ENCODE peak calls at places on chromosome 14, in nine cellular contexts. One of them, this sample, is unnamed.

GRCh38 chr14:104384776-104385071 is 194.8 kb upstream of the C14orf180 start:
- DNase-seq in neural progenitor cell: no peak
- DNase-seq in IMR-90: no peak
- DNase-seq in MM.1S: no peak
- DNase-seq in astrocyte: no peak
- DNase-seq in trophoblast cell: no peak
- DNase-seq in H1: no peak
- DNase-seq in neuronal stem cell: no peak
- DNase-seq in DND-41: no peak
- DNase-seq in this sample: no peak

GRCh38 chr14:32047791-32048190 is 29.3 kb upstream of the ARHGAP5 start:
- DNase-seq in IMR-90: no peak
- DNase-seq in neural progenitor cell: no peak
- DNase-seq in trophoblast cell: no peak
- DNase-seq in MM.1S: no peak
- DNase-seq in astrocyte: peak; percentile 58
- DNase-seq in DND-41: no peak
- DNase-seq in neuronal stem cell: no peak
- DNase-seq in H1: no peak
- DNase-seq in this sample: peak; percentile 64

GRCh38 chr14:53626771-53627170 is 329.9 kb downstream of the BMP4 start:
- DNase-seq in MM.1S: no peak
- DNase-seq in neural progenitor cell: no peak
- DNase-seq in DND-41: no peak
- DNase-seq in trophoblast cell: no peak
- DNase-seq in H1: no peak
- DNase-seq in IMR-90: no peak
- DNase-seq in astrocyte: no peak
- DNase-seq in neuronal stem cell: no peak
- DNase-seq in this sample: no peak

GRCh38 chr14:70317969-70318634 is 41.4 kb downstream of the COX16 start:
- DNase-seq in astrocyte: peak; percentile 38
- DNase-seq in trophoblast cell: peak; percentile 83
- DNase-seq in IMR-90: peak; percentile 61
- DNase-seq in DND-41: no peak
- DNase-seq in neuronal stem cell: peak; percentile 60
- DNase-seq in MM.1S: no peak
- DNase-seq in neural progenitor cell: peak; percentile 84
- DNase-seq in H1: no peak
- DNase-seq in this sample: peak; percentile 67

GRCh38 chr14:99475179-99475578 is 5.5 kb downstream of the SETD3 start:
- DNase-seq in IMR-90: no peak
- DNase-seq in MM.1S: no peak
- DNase-seq in neuronal stem cell: no peak
- DNase-seq in H1: no peak
- DNase-seq in neural progenitor cell: no peak
- DNase-seq in astrocyte: no peak
- DNase-seq in DND-41: no peak
- DNase-seq in trophoblast cell: peak; percentile 75
- DNase-seq in this sample: peak; percentile 16

GRCh38 chr14:71165650-71166049 is 258.4 kb downstream of the PCNX1 start:
- DNase-seq in neuronal stem cell: no peak
- DNase-seq in trophoblast cell: peak; percentile 82
- DNase-seq in MM.1S: no peak
- DNase-seq in H1: no peak
- DNase-seq in DND-41: no peak
- DNase-seq in neural progenitor cell: no peak
- DNase-seq in astrocyte: no peak
- DNase-seq in IMR-90: no peak
- DNase-seq in this sample: peak; percentile 12

GRCh38 chr14:57261604-57262003 is 7.1 kb downstream of the EXOC5 start:
- DNase-seq in DND-41: no peak
- DNase-seq in MM.1S: no peak
- DNase-seq in IMR-90: no peak
- DNase-seq in neuronal stem cell: no peak
- DNase-seq in neural progenitor cell: no peak
- DNase-seq in astrocyte: no peak
- DNase-seq in H1: no peak
- DNase-seq in trophoblast cell: no peak
- DNase-seq in this sample: no peak

GRCh38 chr14:50658203-50658602 is 9.9 kb downstream of the SAV1 start:
- DNase-seq in neural progenitor cell: peak; percentile 33
- DNase-seq in neuronal stem cell: no peak
- DNase-seq in DND-41: no peak
- DNase-seq in astrocyte: peak; percentile 57
- DNase-seq in IMR-90: peak; percentile 72
- DNase-seq in MM.1S: no peak
- DNase-seq in trophoblast cell: peak; percentile 17
- DNase-seq in H1: no peak
- DNase-seq in this sample: peak; percentile 67

GRCh38 chr14:36222337-36222736 is 45.8 kb upstream of the PTCSC3 start:
- DNase-seq in DND-41: no peak
- DNase-seq in H1: no peak
- DNase-seq in trophoblast cell: no peak
- DNase-seq in neural progenitor cell: no peak
- DNase-seq in MM.1S: no peak
- DNase-seq in neuronal stem cell: no peak
- DNase-seq in IMR-90: no peak
- DNase-seq in astrocyte: no peak
- DNase-seq in this sample: no peak

GRCh38 chr14:51654549-51654879 is 2.8 kb downstream of the FRMD6 start:
- DNase-seq in MM.1S: no peak
- DNase-seq in neuronal stem cell: no peak
- DNase-seq in H1: no peak
- DNase-seq in trophoblast cell: no peak
- DNase-seq in astrocyte: no peak
- DNase-seq in IMR-90: no peak
- DNase-seq in DND-41: no peak
- DNase-seq in neural progenitor cell: no peak
- DNase-seq in this sample: no peak

GRCh38 chr14:79295385-79295784 is 915.9 kb downstream of the DIO2 start:
- DNase-seq in MM.1S: no peak
- DNase-seq in DND-41: no peak
- DNase-seq in neural progenitor cell: no peak
- DNase-seq in trophoblast cell: no peak
- DNase-seq in astrocyte: no peak
- DNase-seq in H1: no peak
- DNase-seq in neuronal stem cell: no peak
- DNase-seq in IMR-90: no peak
- DNase-seq in this sample: no peak

GRCh38 chr14:73457935-73458218 is 469 bp downstream of the NUMB start:
- DNase-seq in trophoblast cell: no peak
- DNase-seq in neuronal stem cell: no peak
- DNase-seq in IMR-90: no peak
- DNase-seq in MM.1S: no peak
- DNase-seq in astrocyte: no peak
- DNase-seq in H1: no peak
- DNase-seq in neural progenitor cell: no peak
- DNase-seq in DND-41: no peak
- DNase-seq in this sample: no peak

GRCh38 chr14:80212025-80212402 is 710 bp upstream of the DIO2 start:
- DNase-seq in IMR-90: peak; percentile 67
- DNase-seq in MM.1S: peak; percentile 23
- DNase-seq in DND-41: no peak
- DNase-seq in astrocyte: peak; percentile 90
- DNase-seq in H1: no peak
- DNase-seq in trophoblast cell: peak; percentile 99
- DNase-seq in neural progenitor cell: peak; percentile 40
- DNase-seq in neuronal stem cell: peak; percentile 33
- DNase-seq in this sample: peak; percentile 72

GRCh38 chr14:21267431-21267845 is 1.8 kb downstream of the HNRNPC start:
- DNase-seq in H1: peak; percentile 17
- DNase-seq in IMR-90: no peak
- DNase-seq in MM.1S: peak; percentile 77
- DNase-seq in trophoblast cell: peak; percentile 43
- DNase-seq in neural progenitor cell: no peak
- DNase-seq in astrocyte: no peak
- DNase-seq in neuronal stem cell: no peak
- DNase-seq in DND-41: no peak
- DNase-seq in this sample: no peak

GRCh38 chr14:99659333-99659741 is 14.4 kb downstream of the HHIPL1 start:
- DNase-seq in trophoblast cell: peak; percentile 47
- DNase-seq in DND-41: no peak
- DNase-seq in MM.1S: no peak
- DNase-seq in neural progenitor cell: no peak
- DNase-seq in astrocyte: no peak
- DNase-seq in IMR-90: no peak
- DNase-seq in neuronal stem cell: no peak
- DNase-seq in H1: peak; percentile 68
- DNase-seq in this sample: no peak

GRCh38 chr14:29242755-29243340 is 476.3 kb downstream of the FOXG1 start:
- DNase-seq in IMR-90: peak; percentile 8
- DNase-seq in astrocyte: peak; percentile 69
- DNase-seq in MM.1S: no peak
- DNase-seq in H1: no peak
- DNase-seq in trophoblast cell: no peak
- DNase-seq in neuronal stem cell: no peak
- DNase-seq in neural progenitor cell: no peak
- DNase-seq in DND-41: no peak
- DNase-seq in this sample: peak; percentile 76

GRCh38 chr14:104553166-104554087 is 26.1 kb upstream of the C14orf180 start:
- DNase-seq in IMR-90: no peak
- DNase-seq in MM.1S: no peak
- DNase-seq in neuronal stem cell: no peak
- DNase-seq in trophoblast cell: no peak
- DNase-seq in neural progenitor cell: no peak
- DNase-seq in DND-41: no peak
- DNase-seq in H1: no peak
- DNase-seq in astrocyte: no peak
- DNase-seq in this sample: no peak

GRCh38 chr14:79629891-79630560 is 581.3 kb downstream of the DIO2 start:
- DNase-seq in neural progenitor cell: no peak
- DNase-seq in astrocyte: no peak
- DNase-seq in DND-41: no peak
- DNase-seq in H1: no peak
- DNase-seq in IMR-90: peak; percentile 13
- DNase-seq in MM.1S: no peak
- DNase-seq in neuronal stem cell: no peak
- DNase-seq in trophoblast cell: peak; percentile 89
- DNase-seq in this sample: no peak

GRCh38 chr14:90518075-90518940 is 121.5 kb downstream of the CALM1 start:
- DNase-seq in IMR-90: no peak
- DNase-seq in H1: no peak
- DNase-seq in astrocyte: no peak
- DNase-seq in neural progenitor cell: no peak
- DNase-seq in MM.1S: no peak
- DNase-seq in neuronal stem cell: no peak
- DNase-seq in trophoblast cell: no peak
- DNase-seq in DND-41: no peak
- DNase-seq in this sample: no peak

GRCh38 chr14:70662080-70662479 is 20.4 kb downstream of the TTC9 start:
- DNase-seq in H1: no peak
- DNase-seq in MM.1S: no peak
- DNase-seq in neuronal stem cell: no peak
- DNase-seq in IMR-90: no peak
- DNase-seq in trophoblast cell: peak; percentile 49
- DNase-seq in astrocyte: no peak
- DNase-seq in neural progenitor cell: no peak
- DNase-seq in DND-41: no peak
- DNase-seq in this sample: no peak

GRCh38 chr14:39360316-39360715 is 71.9 kb downstream of the FBXO33 start:
- DNase-seq in MM.1S: no peak
- DNase-seq in DND-41: no peak
- DNase-seq in neuronal stem cell: no peak
- DNase-seq in IMR-90: no peak
- DNase-seq in trophoblast cell: no peak
- DNase-seq in neural progenitor cell: no peak
- DNase-seq in astrocyte: no peak
- DNase-seq in H1: no peak
- DNase-seq in this sample: no peak

GRCh38 chr14:86796221-86797074 is 1196.5 kb downstream of the GALC start:
- DNase-seq in neuronal stem cell: no peak
- DNase-seq in IMR-90: peak; percentile 23
- DNase-seq in DND-41: no peak
- DNase-seq in MM.1S: no peak
- DNase-seq in trophoblast cell: no peak
- DNase-seq in H1: no peak
- DNase-seq in astrocyte: peak; percentile 82
- DNase-seq in neural progenitor cell: no peak
- DNase-seq in this sample: peak; percentile 84

GRCh38 chr14:93015505-93015904 is 92.6 kb downstream of the CHGA start:
- DNase-seq in MM.1S: no peak
- DNase-seq in H1: no peak
- DNase-seq in trophoblast cell: no peak
- DNase-seq in astrocyte: no peak
- DNase-seq in neural progenitor cell: no peak
- DNase-seq in DND-41: no peak
- DNase-seq in IMR-90: no peak
- DNase-seq in neuronal stem cell: no peak
- DNase-seq in this sample: no peak
- H2AFZ ChIP-seq in MM.1S: no peak overlapping the region
- H2AFZ ChIP-seq in H1: no peak overlapping the region
- H2AFZ ChIP-seq in trophoblast cell: no peak overlapping the region
- H2AFZ ChIP-seq in astrocyte: no peak overlapping the region
- H2AFZ ChIP-seq in neural progenitor cell: no peak overlapping the region
- H2AFZ ChIP-seq in DND-41: no peak overlapping the region
- H2AFZ ChIP-seq in IMR-90: no peak overlapping the region
- H2AFZ ChIP-seq in neuronal stem cell: no peak overlapping the region
- H2AFZ ChIP-seq in this sample: no peak overlapping the region

DNA sequence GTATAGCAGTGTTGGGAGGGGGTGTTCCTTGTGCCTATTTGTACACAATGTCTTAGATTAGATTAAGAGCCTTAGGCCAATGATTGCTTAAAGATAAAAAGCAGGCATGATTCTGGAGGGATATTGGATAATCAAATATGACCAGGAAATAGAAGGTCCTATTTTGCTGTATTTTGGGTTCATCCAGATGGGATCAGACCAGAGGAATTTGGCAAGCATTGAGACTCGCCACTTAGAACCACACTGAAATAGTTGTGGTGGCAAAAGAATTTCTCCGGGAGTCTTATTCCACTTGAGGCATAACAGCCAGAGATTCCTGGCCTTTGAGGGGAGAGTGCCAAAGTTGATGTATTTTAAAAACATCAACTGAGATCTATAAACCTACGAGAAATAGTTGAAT is 327.2 kb downstream of the RAD51B start:
- DNase-seq in neuronal stem cell: no peak
- DNase-seq in astrocyte: peak; percentile 99
- DNase-seq in IMR-90: peak; percentile 96
- DNase-seq in H1: no peak
- DNase-seq in neural progenitor cell: no peak
- DNase-seq in MM.1S: no peak
- DNase-seq in DND-41: no peak
- DNase-seq in trophoblast cell: peak; percentile 69
- DNase-seq in this sample: peak; percentile 97
- H3K9ac ChIP-seq in neuronal stem cell: no peak overlapping the region
- H3K9ac ChIP-seq in astrocyte: peak overlapping the region; percentile 29
- H3K9ac ChIP-seq in IMR-90: no peak overlapping the region
- H3K9ac ChIP-seq in H1: no peak overlapping the region
- H3K9ac ChIP-seq in neural progenitor cell: no peak overlapping the region
- H3K9ac ChIP-seq in MM.1S: no peak overlapping the region
- H3K9ac ChIP-seq in DND-41: no peak overlapping the region
- H3K9ac ChIP-seq in trophoblast cell: no peak overlapping the region
- H3K9ac ChIP-seq in this sample: no peak overlapping the region

GRCh38 chr14:23149745-23150144 is 30.7 kb upstream of the CEBPE start:
- DNase-seq in DND-41: no peak
- DNase-seq in neural progenitor cell: no peak
- DNase-seq in neuronal stem cell: no peak
- DNase-seq in IMR-90: no peak
- DNase-seq in astrocyte: no peak
- DNase-seq in trophoblast cell: no peak
- DNase-seq in H1: no peak
- DNase-seq in MM.1S: no peak
- DNase-seq in this sample: no peak
- H3K4me2 ChIP-seq in DND-41: no peak overlapping the region
- H3K4me2 ChIP-seq in neural progenitor cell: no peak overlapping the region
- H3K4me2 ChIP-seq in neuronal stem cell: no peak overlapping the region
- H3K4me2 ChIP-seq in IMR-90: no peak overlapping the region
- H3K4me2 ChIP-seq in astrocyte: no peak overlapping the region
- H3K4me2 ChIP-seq in trophoblast cell: no peak overlapping the region
- H3K4me2 ChIP-seq in H1: no peak overlapping the region
- H3K4me2 ChIP-seq in MM.1S: no peak overlapping the region
- H3K4me2 ChIP-seq in this sample: no peak overlapping the region

GRCh38 chr14:44995196-44995595 is 33.2 kb downstream of the TOGARAM1 start:
- DNase-seq in trophoblast cell: no peak
- DNase-seq in H1: no peak
- DNase-seq in IMR-90: no peak
- DNase-seq in MM.1S: no peak
- DNase-seq in astrocyte: no peak
- DNase-seq in neuronal stem cell: no peak
- DNase-seq in DND-41: no peak
- DNase-seq in neural progenitor cell: no peak
- DNase-seq in this sample: no peak
- H2AFZ ChIP-seq in trophoblast cell: no peak overlapping the region
- H2AFZ ChIP-seq in H1: no peak overlapping the region
- H2AFZ ChIP-seq in IMR-90: no peak overlapping the region
- H2AFZ ChIP-seq in MM.1S: no peak overlapping the region
- H2AFZ ChIP-seq in astrocyte: no peak overlapping the region
- H2AFZ ChIP-seq in neuronal stem cell: no peak overlapping the region
- H2AFZ ChIP-seq in DND-41: no peak overlapping the region
- H2AFZ ChIP-seq in neural progenitor cell: no peak overlapping the region
- H2AFZ ChIP-seq in this sample: no peak overlapping the region